ENCODE peak calls at places on chromosome 19, in four cellular contexts. One of them, this sample, is unnamed.

GRCh38 chr19:39995794-39996193 is 1.1 kb upstream of the ZNF546 start:
- DNase-seq in H9: no peak
- DNase-seq in H1: no peak
- DNase-seq in mesendoderm: no peak
- DNase-seq in this sample: no peak

GRCh38 chr19:41871573-41872383 is 5.3 kb upstream of the CD79A start:
- DNase-seq in H9: no peak
- DNase-seq in H1: no peak
- DNase-seq in mesendoderm: peak; percentile 32
- DNase-seq in this sample: no peak

GRCh38 chr19:29645911-29646310 is 19.4 kb upstream of the PLEKHF1 start:
- DNase-seq in H9: no peak
- DNase-seq in H1: no peak
- DNase-seq in mesendoderm: no peak
- DNase-seq in this sample: peak; percentile 34

GRCh38 chr19:31520633-31521032 is 171.4 kb upstream of the TSHZ3 start:
- DNase-seq in H9: no peak
- DNase-seq in H1: no peak
- DNase-seq in mesendoderm: no peak
- DNase-seq in this sample: no peak

GRCh38 chr19:30373593-30373992 is 1.4 kb downstream of the ZNF536 start:
- DNase-seq in H9: peak; percentile 81
- DNase-seq in H1: peak; percentile 51
- DNase-seq in mesendoderm: peak; percentile 49
- DNase-seq in this sample: no peak

GRCh38 chr19:48726573-48726972 is 7.0 kb upstream of the MAMSTR start:
- DNase-seq in H9: no peak
- DNase-seq in H1: no peak
- DNase-seq in mesendoderm: no peak
- DNase-seq in this sample: no peak

GRCh38 chr19:32104465-32105235 is 240.8 kb upstream of the ZNF507 start:
- DNase-seq in H9: no peak
- DNase-seq in H1: peak; percentile 37
- DNase-seq in mesendoderm: no peak
- DNase-seq in this sample: no peak

GRCh38 chr19:51480590-51480989 is 2.3 kb downstream of the CEACAM18 start:
- DNase-seq in H9: peak; percentile 38
- DNase-seq in H1: no peak
- DNase-seq in mesendoderm: peak; percentile 14
- DNase-seq in this sample: no peak

GRCh38 chr19:16326401-16327130 is 1.9 kb downstream of the KLF2 start:
- DNase-seq in H9: peak; percentile 67
- DNase-seq in H1: peak; percentile 81
- DNase-seq in mesendoderm: peak; percentile 54
- DNase-seq in this sample: no peak

GRCh38 chr19:14440049-14440448 is 6.9 kb downstream of the PKN1 start:
- DNase-seq in H9: no peak
- DNase-seq in H1: no peak
- DNase-seq in mesendoderm: no peak
- DNase-seq in this sample: no peak

GRCh38 chr19:53068834-53069233 is 24.3 kb downstream of the ERVV-2 start:
- DNase-seq in H9: no peak
- DNase-seq in H1: no peak
- DNase-seq in mesendoderm: no peak
- DNase-seq in this sample: no peak

GRCh38 chr19:56271096-56271495 is 1.5 kb upstream of the EDDM13 start:
- DNase-seq in H9: no peak
- DNase-seq in H1: no peak
- DNase-seq in mesendoderm: no peak
- DNase-seq in this sample: no peak

GRCh38 chr19:13537454-13537853 is 31.2 kb upstream of the CACNA1A start:
- DNase-seq in H9: peak; percentile 64
- DNase-seq in H1: no peak
- DNase-seq in mesendoderm: peak; percentile 60
- DNase-seq in this sample: no peak

GRCh38 chr19:17404015-17404414 is 1.4 kb downstream of the BST2 start:
- DNase-seq in H9: peak; percentile 63
- DNase-seq in H1: no peak
- DNase-seq in mesendoderm: no peak
- DNase-seq in this sample: no peak

GRCh38 chr19:29702958-29703320 is 12.1 kb downstream of the C19orf12 start:
- DNase-seq in H9: no peak
- DNase-seq in H1: no peak
- DNase-seq in mesendoderm: no peak
- DNase-seq in this sample: no peak

GRCh38 chr19:41442473-41443360 is at the start of gene ERICH4:
- DNase-seq in H9: no peak
- DNase-seq in H1: no peak
- DNase-seq in mesendoderm: no peak
- DNase-seq in this sample: no peak

GRCh38 chr19:33559996-33560395 is 38.4 kb upstream of the PEPD start:
- DNase-seq in H9: no peak
- DNase-seq in H1: no peak
- DNase-seq in mesendoderm: no peak
- DNase-seq in this sample: no peak

GRCh38 chr19:17091758-17092333 is 16.3 kb downstream of the MYO9B start:
- DNase-seq in H9: no peak
- DNase-seq in H1: no peak
- DNase-seq in mesendoderm: peak; percentile 25
- DNase-seq in this sample: no peak

GRCh38 chr19:55483681-55484361 is 1.2 kb upstream of the NAT14 start:
- DNase-seq in H9: no peak
- DNase-seq in H1: peak; percentile 59
- DNase-seq in mesendoderm: peak; percentile 17
- DNase-seq in this sample: no peak

GRCh38 chr19:56866563-56866962 is 26.0 kb upstream of the PEG3 start:
- DNase-seq in H9: no peak
- DNase-seq in H1: no peak
- DNase-seq in mesendoderm: peak; percentile 7
- DNase-seq in this sample: no peak

GRCh38 chr19:13953021-13953531 is 767 bp downstream of the DCAF15 start:
- DNase-seq in H9: peak; percentile 50
- DNase-seq in H1: no peak
- DNase-seq in mesendoderm: peak; percentile 57
- DNase-seq in this sample: peak; percentile 39

GRCh38 chr19:34408421-34408820 is 4.2 kb downstream of the PDCD2L start:
- DNase-seq in H9: no peak
- DNase-seq in H1: no peak
- DNase-seq in mesendoderm: peak; percentile 48
- DNase-seq in this sample: no peak

GRCh38 chr19:47699360-47699917 is 13.8 kb upstream of the EHD2 start:
- DNase-seq in H9: peak; percentile 82
- DNase-seq in H1: peak; percentile 95
- DNase-seq in mesendoderm: peak; percentile 72
- DNase-seq in this sample: peak; percentile 34

GRCh38 chr19:36136975-36137686 is 2.7 kb upstream of the CAPNS1 start:
- DNase-seq in H9: no peak
- DNase-seq in H1: no peak
- DNase-seq in mesendoderm: peak; percentile 21
- DNase-seq in this sample: peak; percentile 23

GRCh38 chr19:43450545-43450997 is 14.8 kb downstream of the LYPD3 start:
- DNase-seq in H9: no peak
- DNase-seq in H1: no peak
- DNase-seq in mesendoderm: no peak
- DNase-seq in this sample: peak; percentile 79

GRCh38 chr19:47755065-47755761 is 9.9 kb downstream of the NOP53 start:
- DNase-seq in H9: no peak
- DNase-seq in H1: no peak
- DNase-seq in mesendoderm: no peak
- DNase-seq in this sample: no peak

GRCh38 chr19:13150919-13151604 is 851 bp downstream of the IER2 start:
- DNase-seq in H9: no peak
- DNase-seq in H1: peak; percentile 58
- DNase-seq in mesendoderm: no peak
- DNase-seq in this sample: no peak

GRCh38 chr19:30115947-30116346 is 173.9 kb downstream of the URI1 start:
- DNase-seq in H9: no peak
- DNase-seq in H1: no peak
- DNase-seq in mesendoderm: no peak
- DNase-seq in this sample: no peak

GRCh38 chr19:20060282-20060681 is 17.5 kb upstream of the ZNF90 start:
- DNase-seq in H9: no peak
- DNase-seq in H1: no peak
- DNase-seq in mesendoderm: no peak
- DNase-seq in this sample: no peak

GRCh38 chr19:56015756-56016155 is 29.2 kb downstream of the NLRP5 start:
- DNase-seq in H9: no peak
- DNase-seq in H1: no peak
- DNase-seq in mesendoderm: no peak
- DNase-seq in this sample: no peak

GRCh38 chr19:35608250-35608649 is 4.3 kb upstream of the HAUS5 start:
- DNase-seq in H9: no peak
- DNase-seq in H1: no peak
- DNase-seq in mesendoderm: no peak
- DNase-seq in this sample: no peak

GRCh38 chr19:30402790-30403189 is 30.6 kb downstream of the ZNF536 start:
- DNase-seq in H9: no peak
- DNase-seq in H1: peak; percentile 42
- DNase-seq in mesendoderm: peak; percentile 19
- DNase-seq in this sample: no peak

GRCh38 chr19:34215006-34215665 is 39.2 kb upstream of the GARRE1 start:
- DNase-seq in H9: no peak
- DNase-seq in H1: no peak
- DNase-seq in mesendoderm: no peak
- DNase-seq in this sample: no peak

GRCh38 chr19:9914315-9915207 is 21.8 kb downstream of the OLFM2 start:
- DNase-seq in H9: peak; percentile 87
- DNase-seq in H1: peak; percentile 90
- DNase-seq in mesendoderm: peak; percentile 93
- DNase-seq in this sample: peak; percentile 77

GRCh38 chr19:49459388-49459787 is 6.4 kb downstream of the ALDH16A1 start:
- DNase-seq in H9: no peak
- DNase-seq in H1: no peak
- DNase-seq in mesendoderm: no peak
- DNase-seq in this sample: no peak

GRCh38 chr19:41541990-41542584 is 33.9 kb upstream of the CEACAM21 start:
- DNase-seq in H9: peak; percentile 55
- DNase-seq in H1: peak; percentile 87
- DNase-seq in mesendoderm: peak; percentile 67
- DNase-seq in this sample: peak; percentile 4

GRCh38 chr19:13014101-13014920 is 19.0 kb downstream of the NFIX start:
- DNase-seq in H9: peak; percentile 64
- DNase-seq in H1: peak; percentile 71
- DNase-seq in mesendoderm: peak; percentile 47
- DNase-seq in this sample: no peak

GRCh38 chr19:13978306-13978705 is 26.0 kb downstream of the DCAF15 start:
- DNase-seq in H9: peak; percentile 99
- DNase-seq in H1: peak; percentile 98
- DNase-seq in mesendoderm: peak; percentile 98
- DNase-seq in this sample: no peak

GRCh38 chr19:46288896-46289588 is 7.8 kb upstream of the HIF3A start:
- DNase-seq in H9: no peak
- DNase-seq in H1: no peak
- DNase-seq in mesendoderm: no peak
- DNase-seq in this sample: peak; percentile 82
- H3K56ac ChIP-seq in H9: no peak overlapping the region
- H3K56ac ChIP-seq in H1: no peak overlapping the region
- H3K56ac ChIP-seq in mesendoderm: no peak overlapping the region
- H3K56ac ChIP-seq in this sample: no peak overlapping the region

DNA sequence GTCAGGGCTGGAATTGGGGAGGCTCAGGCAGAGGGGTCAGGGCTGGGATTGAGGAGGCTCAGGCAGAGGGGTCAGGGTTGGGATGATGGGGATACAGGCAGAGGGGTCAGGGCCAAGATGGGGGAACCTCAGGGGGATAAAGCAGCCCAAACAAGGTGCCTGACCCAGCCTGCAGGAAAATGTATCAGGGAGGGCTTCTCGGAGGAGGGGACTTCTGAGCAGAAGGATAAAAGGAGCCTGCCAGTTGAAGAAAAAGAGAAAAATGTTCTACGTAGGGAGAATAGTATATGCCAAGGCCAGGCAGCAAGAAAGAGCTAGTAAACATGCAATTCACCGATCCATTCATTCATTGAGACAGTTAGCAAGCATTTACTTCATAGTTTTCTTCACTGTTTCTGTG is 84.8 kb downstream of the MAP4K1 start:
- DNase-seq in H9: no peak
- DNase-seq in H1: no peak
- DNase-seq in mesendoderm: no peak
- DNase-seq in this sample: no peak
- H2BK15ac ChIP-seq in H9: no peak overlapping the region
- H2BK15ac ChIP-seq in H1: no peak overlapping the region
- H2BK15ac ChIP-seq in mesendoderm: no peak overlapping the region
- H2BK15ac ChIP-seq in this sample: no peak overlapping the region

DNA sequence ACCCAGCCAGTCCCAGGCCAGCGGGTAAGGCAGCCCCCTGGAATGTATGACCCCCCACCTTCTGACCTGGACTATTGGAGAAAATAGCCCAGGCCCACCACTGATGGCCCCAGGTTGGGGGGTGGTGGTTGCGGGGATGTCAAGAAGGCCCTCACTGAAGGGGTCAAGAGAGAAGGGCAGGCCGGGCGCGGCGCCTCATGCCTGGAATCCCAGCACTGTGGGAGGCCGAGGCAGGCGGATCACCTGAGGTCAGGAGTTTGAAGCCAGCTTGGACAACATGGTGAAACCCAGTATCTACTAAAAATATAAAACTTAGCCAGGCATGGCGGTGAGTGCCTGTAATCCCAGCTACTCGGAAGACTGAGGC is 1.5 kb upstream of the ADAMTSL5 start:
- DNase-seq in H9: no peak
- DNase-seq in H1: no peak
- DNase-seq in mesendoderm: no peak
- DNase-seq in this sample: no peak
- H3K56ac ChIP-seq in H9: no peak overlapping the region
- H3K56ac ChIP-seq in H1: no peak overlapping the region
- H3K56ac ChIP-seq in mesendoderm: no peak overlapping the region
- H3K56ac ChIP-seq in this sample: no peak overlapping the region

GRCh38 chr19:11195681-11196080 is 1.7 kb downstream of the KANK2 start:
- DNase-seq in H9: no peak
- DNase-seq in H1: no peak
- DNase-seq in mesendoderm: no peak
- DNase-seq in this sample: no peak

GRCh38 chr19:11194173-11194572 is 3.2 kb downstream of the KANK2 start:
- DNase-seq in H9: no peak
- DNase-seq in H1: no peak
- DNase-seq in mesendoderm: no peak
- DNase-seq in this sample: no peak

GRCh38 chr19:11194657-11195056 is 2.7 kb downstream of the KANK2 start:
- DNase-seq in H9: no peak
- DNase-seq in H1: no peak
- DNase-seq in mesendoderm: no peak
- DNase-seq in this sample: peak; percentile 23

GRCh38 chr19:11196406-11197287 is 698 bp downstream of the KANK2 start:
- DNase-seq in H9: no peak
- DNase-seq in H1: peak; percentile 71
- DNase-seq in mesendoderm: peak; percentile 67
- DNase-seq in this sample: peak; percentile 28

DNA sequence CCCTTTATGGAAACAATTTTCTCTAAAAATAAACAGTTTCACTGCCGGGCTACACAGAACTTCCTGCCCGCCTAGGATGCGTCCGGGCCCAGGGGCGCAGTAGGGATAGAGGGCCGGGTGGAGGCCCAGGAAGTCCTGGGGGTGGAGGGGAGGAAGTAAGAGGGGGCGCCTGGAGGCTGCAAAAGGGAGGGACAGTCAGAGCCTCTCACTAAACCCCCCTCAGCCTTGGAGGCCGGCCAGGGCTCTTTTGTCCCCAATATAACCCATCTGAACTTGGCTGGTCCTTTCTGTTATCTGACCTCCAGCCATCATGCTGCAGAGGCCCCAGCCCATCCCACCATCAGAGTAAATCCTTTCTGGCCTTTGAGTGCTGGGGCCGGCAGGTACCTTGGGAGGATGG is 2.2 kb downstream of the KANK2 start:
- DNase-seq in H9: no peak
- DNase-seq in H1: no peak
- DNase-seq in mesendoderm: no peak
- DNase-seq in this sample: peak; percentile 17
- H2BK15ac ChIP-seq in H9: no peak overlapping the region
- H2BK15ac ChIP-seq in H1: peak overlapping the region; percentile 92
- H2BK15ac ChIP-seq in mesendoderm: no peak overlapping the region
- H2BK15ac ChIP-seq in this sample: peak overlapping the region; percentile 94